ENCODE peak calls at places on chromosomes 5 and 9, in four cellular contexts. B is K562, J is IMR-90, P is GM12878. M is an unnamed sample.
A peak's percentile ranks its signal among the peaks of the same experiment; 100 is the strongest.

GRCh38 chr5:180126716-180127681 is 55.4 kb upstream of the RNF130 start:
- DNase-seq in B (peak; percentile 82), J (no peak), P (no peak), M (no peak)

GRCh38 chr5:10528056-10528816 is 35.6 kb upstream of the ANKRD33B start:
- DNase-seq in B (no peak), J (peak; percentile 60), P (no peak), M (no peak)

GRCh38 chr5:151079838-151080619 is 805 bp downstream of the TNIP1 start:
- DNase-seq in B (peak; percentile 25), J (peak; percentile 82), P (no peak), M (peak; percentile 79)

GRCh38 chr9:129455151-129455995 is 165.5 kb downstream of the C9orf50 start:
- DNase-seq in B (no peak), J (no peak), P (no peak), M (no peak)

GRCh38 chr9:94912700-94913249 is 186.3 kb downstream of the AOPEP start:
- DNase-seq in B (no peak), J (peak; percentile 86), P (no peak), M (no peak)

GRCh38 chr5:33180900-33181299 is 259.9 kb upstream of the TARS1 start:
- DNase-seq in B (no peak), J (peak; percentile 70), P (no peak), M (peak; percentile 4)

GRCh38 chr5:143618146-143618545 is 193.8 kb upstream of the HMHB1 start:
- DNase-seq in B (no peak), J (no peak), P (no peak), M (no peak)

GRCh38 chr9:130159057-130159456 is 13.1 kb upstream of the NCS1 start:
- DNase-seq in B (no peak), J (no peak), P (no peak), M (no peak)

GRCh38 chr5:174239718-174240117 is 194.2 kb downstream of the NSG2 start:
- DNase-seq in B (no peak), J (no peak), P (no peak), M (no peak)

GRCh38 chr5:76606665-76607064 is 16.5 kb downstream of the F2RL2 start:
- DNase-seq in B (no peak), J (no peak), P (no peak), M (no peak)

GRCh38 chr5:669842-670395 is 23.2 kb downstream of the TPPP start:
- DNase-seq in B (no peak), J (no peak), P (no peak), M (no peak)

GRCh38 chr9:115461284-115461683 is 343.3 kb upstream of the TNC start:
- DNase-seq in B (no peak), J (no peak), P (no peak), M (no peak)

GRCh38 chr9:107455461-107456155 is 34.0 kb downstream of the KLF4 start:
- DNase-seq in B (no peak), J (no peak), P (no peak), M (no peak)

GRCh38 chr5:43514471-43514815 is 505 bp downstream of the C5orf34 start:
- DNase-seq in B (peak; percentile 25), J (peak; percentile 87), P (no peak), M (no peak)

GRCh38 chr9:90899287-90899686 is 97.7 kb downstream of the SYK start:
- DNase-seq in B (no peak), J (no peak), P (no peak), M (no peak)

GRCh38 chr5:138833726-138834480 is 41.2 kb downstream of the LRRTM2 start:
- DNase-seq in B (no peak), J (no peak), P (no peak), M (no peak)

GRCh38 chr9:123111427-123111826 is 78.0 kb downstream of the GPR21 start:
- DNase-seq in B (no peak), J (no peak), P (no peak), M (peak; percentile 13)

GRCh38 chr9:98809311-98810105 is 2.0 kb downstream of the GALNT12 start:
- DNase-seq in B (no peak), J (no peak), P (no peak), M (no peak)

GRCh38 chr5:139746691-139747582 is 48.7 kb upstream of the PSD2 start:
- DNase-seq in B (peak; percentile 57), J (peak; percentile 46), P (peak; percentile 66), M (no peak)

GRCh38 chr5:5598547-5599113 is 176.2 kb downstream of the ICE1 start:
- DNase-seq in B (no peak), J (no peak), P (no peak), M (no peak)

GRCh38 chr5:66515209-66515608 is 81.0 kb upstream of the MAST4 start:
- DNase-seq in B (no peak), J (no peak), P (peak; percentile 11), M (no peak)

GRCh38 chr9:91345978-91346377 is 15.7 kb downstream of the AUH start:
- DNase-seq in B (no peak), J (no peak), P (no peak), M (no peak)

GRCh38 chr9:136856078-136856474 is 3.9 kb downstream of the MAMDC4 start:
- DNase-seq in B (no peak), J (no peak), P (no peak), M (no peak)

GRCh38 chr9:115781361-115781760 is 372.2 kb upstream of the PAPPA start:
- DNase-seq in B (no peak), J (no peak), P (no peak), M (no peak)

GRCh38 chr5:111277061-111277460 is 52.9 kb downstream of the CAMK4 start:
- DNase-seq in B (no peak), J (no peak), P (no peak), M (no peak)

GRCh38 chr9:109369285-109369684 is 48.4 kb upstream of the EPB41L4B start:
- DNase-seq in B (no peak), J (no peak), P (no peak), M (no peak)

GRCh38 chr5:65986050-65986451 is 59.7 kb downstream of the ERBIN start:
- DNase-seq in B (no peak), J (peak; percentile 91), P (no peak), M (peak; percentile 19)

GRCh38 chr9:76161546-76161945 is 232.7 kb downstream of the RFK start:
- DNase-seq in B (no peak), J (peak; percentile 95), P (no peak), M (no peak)

GRCh38 chr5:176565760-176566288 is 16.7 kb downstream of the CDHR2 start:
- DNase-seq in B (no peak), J (no peak), P (no peak), M (no peak)

GRCh38 chr5:176574297-176574591 is 25.1 kb downstream of the CDHR2 start:
- DNase-seq in B (no peak), J (no peak), P (no peak), M (no peak)

GRCh38 chr5:176568657-176569056 is 19.5 kb downstream of the CDHR2 start:
- DNase-seq in B (no peak), J (no peak), P (no peak), M (no peak)

GRCh38 chr5:176573564-176574296 is 24.6 kb downstream of the CDHR2 start:
- DNase-seq in B (peak; percentile 85), J (peak; percentile 32), P (no peak), M (peak; percentile 45)

DNA sequence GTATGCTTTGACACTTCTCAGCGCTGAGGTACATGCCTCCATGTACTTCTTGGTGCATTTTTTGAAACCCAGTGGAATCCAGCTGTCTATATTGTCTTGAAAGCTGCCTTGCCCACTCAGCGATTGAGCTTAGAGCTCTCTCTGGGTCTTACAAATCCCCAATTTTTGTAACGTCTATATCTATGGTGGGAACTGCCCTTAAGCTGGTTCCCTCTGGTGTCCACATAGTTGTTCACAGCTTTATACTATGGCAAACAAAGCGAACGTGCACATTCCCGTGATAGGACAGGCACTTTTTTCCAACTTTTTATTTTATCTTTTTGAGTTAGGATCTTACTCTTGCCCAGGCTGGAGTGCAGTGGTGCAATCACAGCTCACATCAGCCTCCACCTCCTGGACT is 20.9 kb downstream of the CDHR2 start:
- DNase-seq in B (no peak), J (peak; percentile 48), P (no peak), M (no peak)
- TF ChIP-seq CTCF in B (peak; percentile 38), J (peak; percentile 42), P (no peak), M (no peak)

DNA sequence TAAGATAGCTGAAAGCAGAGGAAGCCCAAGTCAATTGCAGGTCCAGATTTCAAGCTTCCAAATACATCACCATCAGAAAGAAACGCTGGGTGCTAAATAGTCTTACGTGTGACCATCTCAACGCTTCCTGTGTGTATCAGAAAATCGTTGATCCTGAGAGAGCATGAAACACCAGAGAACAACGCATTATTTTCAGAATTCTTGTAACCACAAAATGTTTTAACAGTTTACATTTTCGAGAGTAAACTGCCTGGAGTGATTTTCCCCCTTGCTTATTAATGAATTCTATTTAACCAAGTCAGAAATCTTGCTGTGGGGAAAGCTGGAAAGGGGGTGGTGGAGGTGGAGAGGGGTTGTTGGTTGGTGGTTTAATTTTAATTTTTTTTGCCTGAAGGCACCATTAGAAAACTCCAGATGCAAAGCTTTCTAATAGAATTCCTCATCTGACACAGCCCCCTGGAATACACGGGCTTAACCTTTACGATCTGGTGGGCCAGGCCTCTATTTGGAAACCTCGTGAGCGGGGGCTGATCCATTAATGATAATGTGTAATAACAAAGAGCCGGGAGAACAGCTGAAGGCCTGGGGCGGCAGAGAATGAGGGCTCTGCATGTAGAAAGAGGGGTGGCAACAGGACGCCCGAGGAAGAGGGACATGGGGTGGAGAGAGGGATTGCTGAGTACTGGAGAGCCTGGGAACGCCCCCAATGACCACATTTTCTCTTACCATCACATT is 124.5 kb upstream of the NFIB start:
- DNase-seq in B (no peak), J (peak; percentile 8), P (no peak), M (no peak)
- TF ChIP-seq FOS in B (no peak), J (no peak), P (no peak), M (no peak)

GRCh38 chr5:64768358-64769312 is at the start of the genes CWC27 and SREK1IP1:
- DNase-seq in B (peak; percentile 65), J (peak; percentile 93), P (peak; percentile 79), M (peak; percentile 92)

GRCh38 chr5:64771736-64772135 is 3.0 kb downstream of the CWC27 start:
- DNase-seq in B (no peak), J (no peak), P (no peak), M (no peak)

GRCh38 chr5:64767959-64768357 is 533 bp downstream of the SREK1IP1 start:
- DNase-seq in B (peak; percentile 14), J (peak; percentile 18), P (no peak), M (peak; percentile 61)

GRCh38 chr5:64766934-64767333 is 1.6 kb downstream of the SREK1IP1 start:
- DNase-seq in B (no peak), J (no peak), P (no peak), M (no peak)

GRCh38 chr5:64769856-64770255 is 1.1 kb downstream of the CWC27 start:
- DNase-seq in B (no peak), J (no peak), P (no peak), M (no peak)
- H3K4me3 ChIP-seq in B (peak overlapping the region; percentile 79), J (peak overlapping the region; percentile 84), P (peak overlapping the region; percentile 94), M (no peak overlapping the region)

DNA sequence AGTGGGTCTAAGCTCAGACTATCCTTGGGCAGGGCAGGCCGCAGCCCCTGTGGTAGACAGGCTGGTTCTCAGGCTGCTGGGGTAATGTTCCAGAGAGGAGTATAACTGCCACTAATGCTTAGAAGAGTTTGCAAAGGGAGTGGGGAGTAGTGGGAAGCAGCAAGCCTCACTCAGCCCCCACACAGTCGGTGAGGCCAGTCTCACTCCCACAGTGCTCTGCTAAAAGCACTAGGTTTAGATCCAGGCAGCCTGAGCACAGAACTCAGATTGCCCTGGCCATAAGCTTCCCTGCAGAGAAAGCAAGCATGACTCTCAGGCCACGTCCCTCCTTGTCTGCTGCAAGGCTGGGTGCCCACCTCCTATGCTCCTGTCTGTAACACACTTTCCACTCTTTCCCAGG is 69.4 kb upstream of the HCN1 start:
- DNase-seq in B (no peak), J (no peak), P (no peak), M (no peak)
- TF ChIP-seq CTCF in B (no peak), J (no peak), P (no peak), M (no peak)

M was measured in endothelial cell of umbilical vein.